ENCODE peak calls at places on chromosomes 6 and 20, in four cellular contexts. W is body of pancreas, M is IMR-90, D is NT2/D1. I is an unnamed sample.
A peak's percentile ranks its signal among the peaks of the same experiment; 100 is the strongest.

GRCh38 chr20:54619181-54619580 is 143.8 kb downstream of the DOK5 start:
- DNase-seq in W (no peak), D (no peak), M (no peak), I (no peak)

GRCh38 chr6:158789115-158789917 is 29.9 kb downstream of the EZR start:
- DNase-seq in W (peak; percentile 8), D (no peak), M (no peak), I (peak; percentile 89)

GRCh38 chr6:143842468-143842901 is 653 bp upstream of the LTV1 start:
- DNase-seq in W (no peak), M (peak; percentile 59), D (no peak), I (peak; percentile 2)

GRCh38 chr20:57346477-57346876 is 4.6 kb upstream of the RAE1 start:
- DNase-seq in M (peak; percentile 70), D (peak; percentile 70), W (peak; percentile 79), I (peak; percentile 66)

GRCh38 chr6:6851059-6851658 is 256.6 kb upstream of the RREB1 start:
- DNase-seq in W (peak; percentile 77), M (peak; percentile 97), D (no peak), I (no peak)

GRCh38 chr6:72916298-72916697 is 294.4 kb downstream of the KCNQ5 start:
- DNase-seq in W (no peak), M (no peak), D (no peak), I (no peak)

GRCh38 chr20:11376406-11376805 is 541.3 kb upstream of the BTBD3 start:
- DNase-seq in W (no peak), M (peak; percentile 41), D (no peak), I (no peak)

GRCh38 chr6:3252369-3252768 is 6.4 kb upstream of the PSMG4 start:
- DNase-seq in D (no peak), W (no peak), M (no peak), I (no peak)

GRCh38 chr6:137631323-137631722 is 137.1 kb upstream of the OLIG3 start:
- DNase-seq in M (no peak), D (no peak), W (no peak), I (no peak)

GRCh38 chr6:41092421-41093140 is 19.8 kb downstream of the NFYA start:
- DNase-seq in W (no peak), D (no peak), M (peak; percentile 37), I (no peak)

GRCh38 chr6:99602519-99603420 is 3.9 kb upstream of the PRDM13 start:
- DNase-seq in W (no peak), D (no peak), M (no peak), I (no peak)

DNA sequence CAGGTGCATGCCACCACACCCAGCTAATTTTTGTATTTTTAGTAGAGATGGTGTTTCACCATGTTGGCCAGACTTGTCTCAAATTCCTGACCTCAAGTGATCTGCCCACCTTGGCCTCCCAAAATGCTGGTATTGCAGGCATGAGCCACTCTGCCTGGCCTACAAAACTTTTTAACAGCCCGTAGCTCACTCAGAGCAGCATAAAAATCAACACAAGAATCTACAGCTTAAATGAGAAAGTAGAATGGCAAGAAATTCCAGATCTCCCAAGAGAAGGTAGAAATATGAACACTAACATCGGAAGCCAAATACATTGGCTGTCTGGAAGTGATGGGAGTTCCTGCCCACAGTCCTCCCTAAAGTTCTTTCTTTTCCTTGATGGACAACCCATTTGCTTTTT is 43.7 kb downstream of the SCGN start:
- DNase-seq in D (no peak), M (no peak), W (no peak), I (no peak)
- H3K4me3 ChIP-seq in D (no peak overlapping the region), M (no peak overlapping the region), W (no peak overlapping the region), I (no peak overlapping the region)

GRCh38 chr20:32678948-32679347 is 5.2 kb upstream of the C20orf203 start:
- DNase-seq in D (no peak), M (peak; percentile 17), W (no peak), I (no peak)

GRCh38 chr20:32682508-32682987 is 8.8 kb upstream of the C20orf203 start:
- DNase-seq in D (no peak), M (no peak), W (no peak), I (no peak)

GRCh38 chr20:32685541-32686529 is 12.1 kb upstream of the C20orf203 start:
- DNase-seq in D (no peak), W (no peak), M (peak; percentile 93), I (no peak)

GRCh38 chr20:32680544-32681174 is 6.9 kb upstream of the C20orf203 start:
- DNase-seq in D (no peak), M (no peak), W (no peak), I (no peak)

DNA sequence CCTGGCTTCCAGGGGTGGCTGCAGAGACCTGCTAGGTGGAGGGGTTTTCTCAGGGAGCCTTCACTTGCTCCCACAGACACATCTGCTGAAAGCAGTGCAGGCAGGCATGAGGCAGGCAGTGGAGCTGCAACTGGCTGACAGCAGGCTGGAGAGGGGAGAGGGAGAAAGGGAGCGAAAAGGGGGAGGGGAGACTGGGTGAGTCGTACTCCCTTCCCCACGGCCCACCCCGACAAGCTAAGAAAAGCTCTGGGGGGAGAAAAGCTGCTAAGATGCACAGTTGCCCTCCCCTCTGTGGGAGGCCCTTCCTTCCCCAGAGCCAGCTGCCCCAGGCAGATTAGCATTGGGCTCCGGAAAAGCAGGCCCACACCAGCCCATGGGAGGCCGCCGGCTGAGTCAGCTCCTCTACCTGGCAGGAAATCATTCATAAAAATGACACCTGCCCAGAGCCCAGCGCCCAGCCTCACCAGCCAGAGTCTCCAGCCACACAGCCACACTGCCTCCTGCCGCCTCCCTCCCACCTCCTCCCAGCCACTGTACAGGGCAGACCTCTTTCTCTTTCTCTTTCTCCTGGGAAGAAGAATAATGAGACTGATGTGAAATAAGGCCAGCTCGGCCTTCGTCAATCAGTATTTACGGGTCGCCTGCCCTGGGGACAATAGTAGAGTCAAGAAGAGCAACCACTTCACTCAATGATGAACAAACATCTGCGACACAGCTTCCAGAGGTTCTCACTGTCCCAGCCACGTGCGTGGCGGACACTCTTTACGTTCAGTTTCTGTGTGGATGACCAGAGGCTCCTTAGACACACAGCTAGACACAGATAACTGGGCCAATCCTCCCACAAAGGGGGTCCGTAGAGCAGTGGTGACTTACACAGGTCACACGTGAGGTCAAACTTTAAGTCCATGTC is 7.7 kb upstream of the C20orf203 start:
- DNase-seq in D (peak; percentile 63), M (peak; percentile 17), W (no peak), I (peak; percentile 79)
- H3K4me3 ChIP-seq in D (no peak overlapping the region), M (no peak overlapping the region), W (no peak overlapping the region), I (peak overlapping the region; percentile 20)

DNA sequence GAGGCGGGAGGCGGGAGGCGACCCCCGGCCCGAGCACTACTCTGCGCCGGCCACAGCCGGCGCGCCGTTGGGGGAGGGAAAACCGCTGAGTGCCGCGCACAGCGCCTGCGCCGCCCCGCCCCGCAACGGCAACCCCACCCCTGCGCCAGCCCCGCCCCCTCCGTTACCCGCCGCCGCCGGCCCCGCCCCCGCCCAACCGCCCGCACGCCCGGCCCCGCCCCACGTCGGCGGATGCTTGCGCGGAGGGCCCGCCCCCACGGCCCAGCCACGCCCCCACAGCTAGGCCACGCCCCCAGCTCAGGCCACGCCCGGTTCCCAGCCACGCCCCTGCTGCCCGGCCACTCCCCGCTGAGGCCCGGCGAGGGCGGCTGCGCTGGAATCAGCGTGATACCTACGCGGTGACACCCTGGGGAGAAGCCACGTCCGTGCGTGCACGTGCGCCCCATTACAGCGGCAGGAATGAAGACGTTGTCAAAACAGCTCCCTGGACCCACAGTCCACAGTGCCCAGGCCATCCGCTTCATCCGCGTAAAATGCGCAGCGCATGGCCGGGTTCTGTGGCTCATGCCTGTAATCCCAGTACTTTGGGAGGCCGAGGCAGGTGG is at the start of gene TCFL5:
- DNase-seq in M (peak; percentile 76), D (peak; percentile 57), W (peak; percentile 91), I (peak; percentile 81)
- H3K4me3 ChIP-seq in M (peak within 1 kb of the TSS; percentile 100), D (peak within 1 kb of the TSS; percentile 66), W (no peak within 1 kb of the TSS), I (peak within 1 kb of the TSS; percentile 54)

GRCh38 chr6:21367649-21368154 is 225.8 kb upstream of the SOX4 start:
- DNase-seq in D (no peak), W (no peak), M (no peak), I (no peak)

GRCh38 chr6:21375717-21376116 is 217.8 kb upstream of the SOX4 start:
- DNase-seq in M (no peak), W (no peak), D (no peak), I (no peak)

GRCh38 chr6:21367148-21367547 is 226.4 kb upstream of the SOX4 start:
- DNase-seq in W (no peak), D (no peak), M (no peak), I (no peak)

GRCh38 chr6:21375206-21375605 is 218.3 kb upstream of the SOX4 start:
- DNase-seq in W (no peak), M (no peak), D (no peak), I (no peak)

DNA sequence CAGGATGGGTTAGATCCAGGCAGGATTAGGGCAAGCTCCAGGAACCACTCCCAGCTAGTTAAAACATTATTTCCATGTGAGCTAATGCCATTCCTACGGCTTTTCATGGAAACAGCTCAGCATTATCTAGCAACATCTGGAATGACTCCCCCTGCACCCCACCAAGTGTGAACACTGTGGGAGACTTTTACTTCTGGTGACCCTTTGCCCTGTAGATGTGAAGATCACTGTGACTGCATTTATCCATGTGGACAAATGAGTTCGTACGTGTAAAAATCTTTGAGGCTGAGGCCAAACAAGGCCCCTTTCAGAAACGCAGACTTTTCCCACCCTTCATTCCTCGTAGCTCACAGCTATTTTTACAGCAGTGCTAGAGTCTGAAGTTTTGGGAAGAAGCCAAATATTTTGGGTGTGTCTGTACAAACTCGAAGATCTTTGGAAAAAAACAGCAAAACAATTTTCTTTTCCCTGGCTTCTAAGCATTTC is 221.8 kb upstream of the SOX4 start:
- DNase-seq in W (no peak), M (no peak), D (no peak), I (no peak)
- H3K4me3 ChIP-seq in W (no peak overlapping the region), M (no peak overlapping the region), D (no peak overlapping the region), I (no peak overlapping the region)

DNA sequence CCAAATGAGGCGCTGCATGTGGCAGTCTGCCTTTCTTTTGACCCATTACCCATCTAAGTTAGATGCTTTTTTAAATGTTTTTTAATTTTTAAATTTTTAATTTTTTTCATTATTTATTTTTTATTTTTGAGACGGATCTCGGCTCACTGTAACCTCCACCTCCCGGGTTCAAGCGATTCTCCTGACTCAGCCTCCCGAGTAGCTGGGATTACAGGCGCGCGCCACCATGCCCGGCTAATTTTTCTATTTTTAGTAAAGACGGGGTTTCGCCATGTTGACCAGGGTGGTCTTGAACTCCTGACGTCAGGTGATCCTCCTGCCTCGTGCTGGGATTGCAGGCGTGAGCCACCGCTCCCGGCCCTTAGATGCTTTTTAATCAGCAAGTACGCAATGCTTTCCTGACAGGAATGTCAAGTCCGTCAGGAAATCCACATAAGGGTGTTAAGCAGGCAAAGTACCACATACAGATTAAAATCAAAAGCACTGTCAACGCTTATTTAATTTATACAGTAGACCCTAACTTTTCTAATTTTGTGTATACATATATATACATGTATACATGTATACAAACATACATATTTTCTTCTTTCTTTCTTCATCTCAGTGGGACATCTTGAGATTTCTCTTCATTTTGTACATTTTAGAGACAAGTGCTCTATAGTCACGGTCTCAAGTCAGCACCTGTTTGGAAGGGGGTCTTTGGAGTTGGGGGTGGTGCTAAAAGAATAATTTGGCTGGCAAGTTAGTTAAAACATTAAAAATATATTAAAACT is 1.0 kb upstream of the GSTA4 start:
- DNase-seq in M (peak; percentile 91), D (peak; percentile 35), W (peak; percentile 29), I (peak; percentile 68)
- H3K4me3 ChIP-seq in M (peak overlapping the region; percentile 4), D (peak overlapping the region; percentile 11), W (no peak overlapping the region), I (peak overlapping the region; percentile 43)

I was measured in Jurkat, Clone E6-1.